ENCODE peak calls at places on chromosomes 3 and 15, in four cellular contexts. R, F, P and D are unnamed samples. For H3K27me3 and H3K36me3, the result is how much of the 10 kb centered on the place peaks cover.

GRCh38 chr15:89874926-89875564 is 18.7 kb downstream of the AP3S2 start:
- DNase-seq in P (peak), R (peak), F (peak), D (peak)

GRCh38 chr3:72745146-72745976 is 102.9 kb downstream of the SHQ1 start:
- DNase-seq in R (no peak), F (no peak), P (no peak), D (no peak)

GRCh38 chr3:182309120-182309519 is 484.2 kb upstream of the ATP11B start:
- DNase-seq in P (no peak), F (no peak), R (no peak), D (no peak)

GRCh38 chr3:112327371-112327951 is 5.5 kb upstream of the CD200 start:
- DNase-seq in P (peak), R (peak), F (no peak), D (peak)

GRCh38 chr3:126510323-126510910 is 7.2 kb downstream of the UROC1 start:
- DNase-seq in R (no peak), P (no peak), F (no peak), D (no peak)

GRCh38 chr3:129228891-129229585 is 20.4 kb upstream of the COPG1 start:
- DNase-seq in F (no peak), P (no peak), R (no peak), D (no peak)

GRCh38 chr15:44715142-44715796 is 4.0 kb downstream of the B2M start:
- DNase-seq in P (no peak), R (no peak), F (no peak), D (no peak)

GRCh38 chr15:40988157-40988556 is 34.9 kb downstream of the CHAC1 start:
- DNase-seq in R (no peak), F (no peak), P (no peak), D (no peak)

GRCh38 chr3:55615694-55616310 is 128.7 kb upstream of the WNT5A start:
- DNase-seq in P (no peak), R (no peak), F (no peak), D (no peak)

GRCh38 chr3:30924763-30925162 is 30.3 kb upstream of the GADL1 start:
- DNase-seq in F (no peak), P (no peak), R (no peak), D (no peak)

GRCh38 chr15:99974246-99974645 is 241.0 kb upstream of the LYSMD4 start:
- DNase-seq in P (no peak), F (no peak), R (no peak), D (no peak)

DNA sequence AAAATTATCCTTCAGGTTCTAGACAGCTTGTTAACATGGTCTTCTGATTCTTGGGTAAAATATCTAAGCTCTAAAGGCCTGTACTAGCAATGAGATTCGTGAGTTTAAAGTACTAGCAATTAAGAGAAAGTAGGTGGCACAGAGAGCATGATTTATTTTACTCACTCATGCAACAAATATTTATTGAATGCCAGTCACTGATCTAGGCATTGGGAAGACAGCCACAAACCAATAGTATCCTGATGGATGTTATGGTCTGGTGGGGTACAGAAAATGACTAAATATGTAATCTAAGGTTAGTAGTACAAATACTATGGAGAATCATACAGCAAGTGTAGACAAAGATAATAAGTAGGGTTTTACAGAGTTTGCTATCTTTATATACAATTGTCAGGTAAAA is 751.3 kb downstream of the ZNF385D start:
- DNase-seq in F (no peak), P (no peak), R (no peak), D (no peak)
- H3K4me3 ChIP-seq in F (no peak), P (no peak), R (no peak), D (no peak)

GRCh38 chr3:185759523-185759922 is 65.3 kb downstream of the IGF2BP2 start:
- DNase-seq in F (no peak), P (no peak), R (no peak), D (no peak)
- H3K27me3 ChIP-seq in F (under half), P (under half), R (under half), D (under half)

GRCh38 chr3:53817809-53818208 is 28.4 kb downstream of the CHDH start:
- DNase-seq in F (no peak), R (no peak), P (no peak), D (no peak)

GRCh38 chr3:53815651-53816050 is 30.6 kb downstream of the CHDH start:
- DNase-seq in F (no peak), R (no peak), P (no peak), D (no peak)

GRCh38 chr3:53815067-53815466 is 31.2 kb downstream of the CHDH start:
- DNase-seq in P (no peak), F (no peak), R (no peak), D (no peak)

GRCh38 chr3:53817211-53817610 is 29.0 kb downstream of the CHDH start:
- DNase-seq in R (no peak), P (no peak), F (no peak), D (no peak)

GRCh38 chr3:53816430-53816829 is 29.8 kb downstream of the CHDH start:
- DNase-seq in R (no peak), F (no peak), P (no peak), D (no peak)
- H3K36me3 ChIP-seq in R (under half), F (under half), P (under half), D (under half)

GRCh38 chr3:49161197-49161596 is 4.9 kb downstream of the CCDC71 start:
- DNase-seq in F (no peak), R (no peak), P (no peak), D (no peak)
- H3K4me3 ChIP-seq in F (no peak), R (no peak), P (no peak), D (no peak)